ENCODE peak calls at places on chromosomes 11 and 22, in seven cellular contexts. W, Q, V, P, T, A and M are unnamed samples.

GRCh38 chr11:32154275-32154674 is 63.4 kb downstream of the RCN1 start:
- DNase-seq in W (no peak), Q (no peak), V (peak; percentile 22), P (no peak), T (peak; percentile 64), A (no peak), M (no peak)

GRCh38 chr22:49101873-49102272 is 725.8 kb downstream of the BRD1 start:
- DNase-seq in W (no peak), Q (no peak), V (no peak), P (no peak), T (no peak), A (no peak), M (no peak)

GRCh38 chr11:123494195-123495050 is 64.4 kb downstream of the GRAMD1B start:
- DNase-seq in W (no peak), Q (no peak), V (peak; percentile 69), P (no peak), T (peak; percentile 51), A (peak; percentile 80), M (no peak)

GRCh38 chr22:23622634-23623033 is 9.5 kb downstream of the DRICH1 start:
- DNase-seq in W (no peak), Q (no peak), V (peak; percentile 35), P (no peak), T (no peak), A (peak; percentile 22), M (no peak)

GRCh38 chr11:911890-912219 is 1.2 kb upstream of the CHID1 start:
- DNase-seq in W (no peak), Q (no peak), V (no peak), P (no peak), T (no peak), A (no peak), M (no peak)

GRCh38 chr11:97140885-97141494 is 751.2 kb downstream of the JRKL start:
- DNase-seq in W (no peak), Q (no peak), V (no peak), P (peak; percentile 16), T (peak; percentile 35), A (peak; percentile 38), M (no peak)

GRCh38 chr11:110092577-110093406 is at the start of gene ZC3H12C:
- DNase-seq in W (peak; percentile 79), Q (peak; percentile 67), V (peak; percentile 90), P (no peak), T (peak; percentile 93), A (peak; percentile 92), M (peak; percentile 68)

GRCh38 chr22:49963647-49964026 is 3.1 kb downstream of the PIM3 start:
- DNase-seq in W (no peak), Q (peak; percentile 34), V (no peak), P (no peak), T (no peak), A (no peak), M (no peak)

GRCh38 chr11:23577296-23577695 is 717.0 kb upstream of the CCDC179 start:
- DNase-seq in W (no peak), Q (no peak), V (no peak), P (no peak), T (no peak), A (no peak), M (no peak)

DNA sequence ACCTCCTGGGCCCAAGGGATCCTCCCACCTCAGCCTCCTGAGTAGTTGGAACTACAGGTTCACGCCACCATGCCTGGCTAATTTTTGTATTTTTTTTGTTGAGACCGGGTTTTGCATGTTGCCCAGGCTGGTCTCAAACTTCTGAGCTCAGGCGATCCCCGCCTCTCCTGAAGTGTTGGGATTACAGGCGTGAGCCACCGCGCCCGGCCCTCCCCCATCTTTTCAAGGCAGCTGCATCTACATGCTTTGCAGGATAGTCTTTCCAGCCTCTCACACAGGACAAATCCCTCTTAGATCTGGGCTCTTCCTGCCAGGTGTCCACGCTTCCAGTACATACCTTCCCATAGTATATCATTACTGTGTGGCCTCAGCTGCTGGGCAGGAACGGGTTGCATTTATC is 49.7 kb downstream of the C11orf96 start:
- DNase-seq in W (no peak), Q (no peak), V (no peak), P (no peak), T (no peak), A (no peak), M (no peak)
- H3K27ac ChIP-seq in W (no peak overlapping the region), Q (no peak overlapping the region), V (no peak overlapping the region), P (no peak overlapping the region), T (no peak overlapping the region), A (no peak overlapping the region), M (no peak overlapping the region)

DNA sequence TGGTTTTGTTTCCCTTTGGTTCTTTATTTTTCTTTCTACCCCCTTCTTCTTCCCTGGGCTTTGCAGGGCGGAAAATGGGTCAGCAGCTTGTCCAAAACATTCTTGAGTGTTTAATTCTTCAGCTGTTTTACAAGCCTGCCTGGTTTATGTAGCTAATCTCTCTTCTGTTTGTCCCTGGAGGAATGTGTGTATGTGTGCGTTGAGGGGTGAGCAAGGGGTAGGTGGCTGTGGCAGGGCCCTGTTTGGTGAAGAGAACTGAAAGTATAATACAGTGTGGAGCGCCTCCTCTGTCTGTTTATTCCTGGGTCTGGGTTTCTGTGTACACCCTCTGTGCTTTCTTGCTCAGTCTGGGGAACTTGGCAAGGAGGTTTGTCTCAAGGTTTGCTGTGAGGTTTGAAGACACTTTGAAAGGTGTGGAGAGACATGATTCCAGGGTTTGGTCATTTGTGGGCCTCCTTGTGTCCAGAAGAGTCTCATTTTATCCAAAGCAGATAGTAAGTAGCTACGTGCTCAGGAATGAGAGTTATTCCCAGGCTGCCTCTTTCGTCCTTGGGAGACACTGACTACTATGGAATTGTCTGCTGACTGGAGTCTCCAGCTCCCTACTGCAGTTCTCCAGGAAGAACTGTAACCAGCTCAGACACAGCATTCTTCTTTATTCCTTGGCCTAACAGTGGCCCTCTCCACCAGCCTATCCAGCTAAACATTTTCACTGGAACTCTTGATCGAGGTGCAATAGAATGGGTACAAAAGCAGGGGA is 175.6 kb downstream of the ADAMTS15 start:
- DNase-seq in W (no peak), Q (no peak), V (peak; percentile 28), P (no peak), T (no peak), A (no peak), M (no peak)
- H3K27ac ChIP-seq in W (no peak overlapping the region), Q (no peak overlapping the region), V (peak overlapping the region; percentile 35), P (no peak overlapping the region), T (peak overlapping the region; percentile 20), A (no peak overlapping the region), M (no peak overlapping the region)

DNA sequence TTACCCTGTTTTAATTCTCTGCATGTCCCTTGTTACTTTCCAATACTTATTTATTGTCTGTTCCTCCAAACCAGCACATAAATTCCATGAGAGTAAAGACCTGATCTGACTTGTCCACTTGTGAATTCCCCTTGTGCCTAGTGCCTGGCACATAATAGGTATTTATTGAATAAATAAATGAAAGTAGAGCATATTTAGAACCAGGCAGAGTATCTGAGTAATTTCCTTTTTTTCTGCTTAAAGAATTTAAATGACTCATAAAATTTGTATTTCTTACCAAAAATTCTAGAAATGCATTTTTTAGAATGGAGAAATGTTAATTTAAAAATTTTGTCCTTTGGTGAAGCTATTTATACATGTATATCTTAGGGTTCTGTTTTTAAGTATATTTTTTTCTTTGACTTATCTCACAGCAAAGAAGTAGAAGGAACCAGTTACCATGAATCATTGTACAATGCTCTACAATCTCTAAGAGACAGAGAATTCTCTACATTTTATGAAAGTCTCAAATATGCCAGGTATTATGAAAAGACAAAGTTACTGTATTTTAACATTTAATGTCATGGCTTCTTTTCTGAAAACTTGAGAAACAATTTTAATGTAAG is 96.8 kb downstream of the ATM start:
- DNase-seq in W (no peak), Q (no peak), V (peak; percentile 56), P (no peak), T (no peak), A (no peak), M (no peak)
- H3K27ac ChIP-seq in W (no peak overlapping the region), Q (no peak overlapping the region), V (peak overlapping the region; percentile 54), P (no peak overlapping the region), T (no peak overlapping the region), A (no peak overlapping the region), M (peak overlapping the region; percentile 67)

GRCh38 chr11:15711311-15711710 is 596.6 kb downstream of the INSC start:
- DNase-seq in W (peak; percentile 68), Q (no peak), V (no peak), P (peak; percentile 22), T (no peak), A (peak; percentile 33), M (no peak)
- H3K27ac ChIP-seq in W (no peak overlapping the region), Q (peak overlapping the region; percentile 2), V (no peak overlapping the region), P (no peak overlapping the region), T (no peak overlapping the region), A (no peak overlapping the region), M (no peak overlapping the region)

GRCh38 chr11:67409781-67410368 is 5.6 kb upstream of the CARNS1 start:
- DNase-seq in W (peak; percentile 93), Q (no peak), V (no peak), P (no peak), T (no peak), A (peak; percentile 67), M (no peak)
- H3K27ac ChIP-seq in W (no peak overlapping the region), Q (peak overlapping the region; percentile 95), V (no peak overlapping the region), P (no peak overlapping the region), T (no peak overlapping the region), A (no peak overlapping the region), M (no peak overlapping the region)

GRCh38 chr11:59865031-59865430 is 1.3 kb downstream of the TCN1 start:
- DNase-seq in W (no peak), Q (no peak), V (no peak), P (no peak), T (peak; percentile 38), A (no peak), M (peak; percentile 60)
- H3K27ac ChIP-seq in W (no peak overlapping the region), Q (no peak overlapping the region), V (no peak overlapping the region), P (no peak overlapping the region), T (no peak overlapping the region), A (no peak overlapping the region), M (peak overlapping the region; percentile 68)

GRCh38 chr11:58525037-58525614 is 17.2 kb upstream of the OR5B21 start:
- DNase-seq in W (no peak), Q (no peak), V (no peak), P (no peak), T (peak; percentile 31), A (no peak), M (no peak)
- H3K27ac ChIP-seq in W (no peak overlapping the region), Q (no peak overlapping the region), V (no peak overlapping the region), P (no peak overlapping the region), T (no peak overlapping the region), A (no peak overlapping the region), M (no peak overlapping the region)